ENCODE peak calls at places on chromosomes 2 and 18, in nine cellular contexts. One of them, this sample, is unnamed.

GRCh38 chr2:144449028-144449406 is 70.9 kb downstream of the ZEB2 start:
- DNase-seq in NCI-H345: no peak
- DNase-seq in AG20443: peak; percentile 48
- DNase-seq in heart left ventricle: peak; percentile 56
- DNase-seq in kidney epithelial cell: no peak
- DNase-seq in stimulated activated CD4-positive, alpha-beta T cell treated with anti-CD3 and anti-CD28 coated beads, TNF-alpha, amount 100 ng/mL, for 48 hours: no peak
- DNase-seq in fibroblast of lung: no peak
- DNase-seq in SK-MEL-5: no peak
- DNase-seq in WTC11: peak; percentile 57
- DNase-seq in this sample: no peak

GRCh38 chr18:7133181-7133580 is 15.6 kb upstream of the LAMA1 start:
- DNase-seq in NCI-H345: no peak
- DNase-seq in AG20443: no peak
- DNase-seq in heart left ventricle: no peak
- DNase-seq in kidney epithelial cell: no peak
- DNase-seq in stimulated activated CD4-positive, alpha-beta T cell treated with anti-CD3 and anti-CD28 coated beads, TNF-alpha, amount 100 ng/mL, for 48 hours: no peak
- DNase-seq in fibroblast of lung: peak; percentile 44
- DNase-seq in SK-MEL-5: peak; percentile 47
- DNase-seq in WTC11: no peak
- DNase-seq in this sample: no peak

GRCh38 chr18:44899832-44900231 is 219.1 kb downstream of the SETBP1 start:
- DNase-seq in NCI-H345: no peak
- DNase-seq in AG20443: no peak
- DNase-seq in heart left ventricle: no peak
- DNase-seq in kidney epithelial cell: no peak
- DNase-seq in stimulated activated CD4-positive, alpha-beta T cell treated with anti-CD3 and anti-CD28 coated beads, TNF-alpha, amount 100 ng/mL, for 48 hours: no peak
- DNase-seq in fibroblast of lung: no peak
- DNase-seq in SK-MEL-5: no peak
- DNase-seq in WTC11: no peak
- DNase-seq in this sample: no peak

GRCh38 chr18:68316636-68317035 is 398.3 kb downstream of the TMX3 start:
- DNase-seq in NCI-H345: peak; percentile 18
- DNase-seq in AG20443: peak; percentile 22
- DNase-seq in heart left ventricle: no peak
- DNase-seq in kidney epithelial cell: no peak
- DNase-seq in stimulated activated CD4-positive, alpha-beta T cell treated with anti-CD3 and anti-CD28 coated beads, TNF-alpha, amount 100 ng/mL, for 48 hours: no peak
- DNase-seq in fibroblast of lung: peak; percentile 38
- DNase-seq in SK-MEL-5: no peak
- DNase-seq in WTC11: no peak
- DNase-seq in this sample: no peak

GRCh38 chr2:25367296-25367695 is 25.6 kb upstream of the DNMT3A start:
- DNase-seq in NCI-H345: no peak
- DNase-seq in AG20443: no peak
- DNase-seq in heart left ventricle: peak; percentile 39
- DNase-seq in kidney epithelial cell: no peak
- DNase-seq in stimulated activated CD4-positive, alpha-beta T cell treated with anti-CD3 and anti-CD28 coated beads, TNF-alpha, amount 100 ng/mL, for 48 hours: no peak
- DNase-seq in fibroblast of lung: no peak
- DNase-seq in SK-MEL-5: no peak
- DNase-seq in WTC11: no peak
- DNase-seq in this sample: no peak

GRCh38 chr2:217858519-217859466 is 144.0 kb downstream of the TNS1 start:
- DNase-seq in NCI-H345: peak; percentile 40
- DNase-seq in AG20443: peak; percentile 93
- DNase-seq in heart left ventricle: peak; percentile 88
- DNase-seq in kidney epithelial cell: peak; percentile 47
- DNase-seq in stimulated activated CD4-positive, alpha-beta T cell treated with anti-CD3 and anti-CD28 coated beads, TNF-alpha, amount 100 ng/mL, for 48 hours: no peak
- DNase-seq in fibroblast of lung: peak; percentile 94
- DNase-seq in SK-MEL-5: no peak
- DNase-seq in WTC11: no peak
- DNase-seq in this sample: peak; percentile 32

GRCh38 chr2:234377761-234378341 is 119.0 kb downstream of the ARL4C start:
- DNase-seq in NCI-H345: no peak
- DNase-seq in AG20443: peak; percentile 83
- DNase-seq in heart left ventricle: no peak
- DNase-seq in kidney epithelial cell: peak; percentile 52
- DNase-seq in stimulated activated CD4-positive, alpha-beta T cell treated with anti-CD3 and anti-CD28 coated beads, TNF-alpha, amount 100 ng/mL, for 48 hours: no peak
- DNase-seq in fibroblast of lung: peak; percentile 91
- DNase-seq in SK-MEL-5: no peak
- DNase-seq in WTC11: no peak
- DNase-seq in this sample: no peak

GRCh38 chr18:79604205-79604912 is 75.2 kb upstream of the CTDP1 start:
- DNase-seq in NCI-H345: no peak
- DNase-seq in AG20443: no peak
- DNase-seq in heart left ventricle: no peak
- DNase-seq in kidney epithelial cell: no peak
- DNase-seq in stimulated activated CD4-positive, alpha-beta T cell treated with anti-CD3 and anti-CD28 coated beads, TNF-alpha, amount 100 ng/mL, for 48 hours: no peak
- DNase-seq in fibroblast of lung: no peak
- DNase-seq in SK-MEL-5: no peak
- DNase-seq in WTC11: no peak
- DNase-seq in this sample: no peak

GRCh38 chr2:83991992-83992391 is 467.1 kb downstream of the SUCLG1 start:
- DNase-seq in NCI-H345: no peak
- DNase-seq in AG20443: no peak
- DNase-seq in heart left ventricle: no peak
- DNase-seq in kidney epithelial cell: peak; percentile 5
- DNase-seq in stimulated activated CD4-positive, alpha-beta T cell treated with anti-CD3 and anti-CD28 coated beads, TNF-alpha, amount 100 ng/mL, for 48 hours: no peak
- DNase-seq in fibroblast of lung: no peak
- DNase-seq in SK-MEL-5: peak; percentile 56
- DNase-seq in WTC11: no peak
- DNase-seq in this sample: no peak

GRCh38 chr2:41489638-41490037 is 558.2 kb upstream of the PKDCC start:
- DNase-seq in NCI-H345: no peak
- DNase-seq in AG20443: no peak
- DNase-seq in heart left ventricle: no peak
- DNase-seq in kidney epithelial cell: no peak
- DNase-seq in stimulated activated CD4-positive, alpha-beta T cell treated with anti-CD3 and anti-CD28 coated beads, TNF-alpha, amount 100 ng/mL, for 48 hours: no peak
- DNase-seq in fibroblast of lung: no peak
- DNase-seq in SK-MEL-5: no peak
- DNase-seq in WTC11: no peak
- DNase-seq in this sample: no peak

GRCh38 chr2:34910018-34910417 is 1310.9 kb upstream of the FAM98A start:
- DNase-seq in NCI-H345: no peak
- DNase-seq in AG20443: no peak
- DNase-seq in heart left ventricle: no peak
- DNase-seq in kidney epithelial cell: no peak
- DNase-seq in stimulated activated CD4-positive, alpha-beta T cell treated with anti-CD3 and anti-CD28 coated beads, TNF-alpha, amount 100 ng/mL, for 48 hours: no peak
- DNase-seq in fibroblast of lung: no peak
- DNase-seq in SK-MEL-5: no peak
- DNase-seq in WTC11: no peak
- DNase-seq in this sample: no peak

GRCh38 chr18:74197705-74198341 is 49.5 kb downstream of the TIMM21 start:
- DNase-seq in NCI-H345: no peak
- DNase-seq in AG20443: no peak
- DNase-seq in heart left ventricle: no peak
- DNase-seq in kidney epithelial cell: no peak
- DNase-seq in stimulated activated CD4-positive, alpha-beta T cell treated with anti-CD3 and anti-CD28 coated beads, TNF-alpha, amount 100 ng/mL, for 48 hours: no peak
- DNase-seq in fibroblast of lung: no peak
- DNase-seq in SK-MEL-5: no peak
- DNase-seq in WTC11: no peak
- DNase-seq in this sample: peak; percentile 39

GRCh38 chr2:76391663-76392062 is 680.9 kb upstream of the GCFC2 start:
- DNase-seq in NCI-H345: peak; percentile 62
- DNase-seq in AG20443: no peak
- DNase-seq in heart left ventricle: no peak
- DNase-seq in kidney epithelial cell: no peak
- DNase-seq in stimulated activated CD4-positive, alpha-beta T cell treated with anti-CD3 and anti-CD28 coated beads, TNF-alpha, amount 100 ng/mL, for 48 hours: no peak
- DNase-seq in fibroblast of lung: no peak
- DNase-seq in SK-MEL-5: no peak
- DNase-seq in WTC11: no peak
- DNase-seq in this sample: no peak

GRCh38 chr2:69608109-69608508 is 35.4 kb downstream of the AAK1 start:
- DNase-seq in NCI-H345: no peak
- DNase-seq in AG20443: no peak
- DNase-seq in heart left ventricle: no peak
- DNase-seq in kidney epithelial cell: no peak
- DNase-seq in stimulated activated CD4-positive, alpha-beta T cell treated with anti-CD3 and anti-CD28 coated beads, TNF-alpha, amount 100 ng/mL, for 48 hours: no peak
- DNase-seq in fibroblast of lung: no peak
- DNase-seq in SK-MEL-5: no peak
- DNase-seq in WTC11: no peak
- DNase-seq in this sample: no peak

GRCh38 chr18:8063733-8064132 is 496.6 kb downstream of the PTPRM start:
- DNase-seq in NCI-H345: no peak
- DNase-seq in AG20443: no peak
- DNase-seq in heart left ventricle: no peak
- DNase-seq in kidney epithelial cell: no peak
- DNase-seq in stimulated activated CD4-positive, alpha-beta T cell treated with anti-CD3 and anti-CD28 coated beads, TNF-alpha, amount 100 ng/mL, for 48 hours: no peak
- DNase-seq in fibroblast of lung: no peak
- DNase-seq in SK-MEL-5: no peak
- DNase-seq in WTC11: no peak
- DNase-seq in this sample: no peak

GRCh38 chr2:98476192-98476868 is 31.7 kb downstream of the INPP4A start:
- DNase-seq in NCI-H345: peak; percentile 70
- DNase-seq in AG20443: no peak
- DNase-seq in heart left ventricle: no peak
- DNase-seq in kidney epithelial cell: no peak
- DNase-seq in stimulated activated CD4-positive, alpha-beta T cell treated with anti-CD3 and anti-CD28 coated beads, TNF-alpha, amount 100 ng/mL, for 48 hours: no peak
- DNase-seq in fibroblast of lung: no peak
- DNase-seq in SK-MEL-5: no peak
- DNase-seq in WTC11: no peak
- DNase-seq in this sample: peak; percentile 45

GRCh38 chr18:49617329-49617695 is 55.5 kb downstream of the LIPG start:
- DNase-seq in NCI-H345: no peak
- DNase-seq in AG20443: no peak
- DNase-seq in heart left ventricle: no peak
- DNase-seq in kidney epithelial cell: no peak
- DNase-seq in stimulated activated CD4-positive, alpha-beta T cell treated with anti-CD3 and anti-CD28 coated beads, TNF-alpha, amount 100 ng/mL, for 48 hours: no peak
- DNase-seq in fibroblast of lung: no peak
- DNase-seq in SK-MEL-5: no peak
- DNase-seq in WTC11: no peak
- DNase-seq in this sample: no peak

GRCh38 chr2:113910110-113910717 is 20.3 kb downstream of the ACTR3 start:
- DNase-seq in NCI-H345: no peak
- DNase-seq in AG20443: no peak
- DNase-seq in heart left ventricle: no peak
- DNase-seq in kidney epithelial cell: no peak
- DNase-seq in stimulated activated CD4-positive, alpha-beta T cell treated with anti-CD3 and anti-CD28 coated beads, TNF-alpha, amount 100 ng/mL, for 48 hours: peak; percentile 53
- DNase-seq in fibroblast of lung: no peak
- DNase-seq in SK-MEL-5: no peak
- DNase-seq in WTC11: no peak
- DNase-seq in this sample: no peak

GRCh38 chr2:234690569-234691225 is 193.8 kb upstream of the ARL4C start:
- DNase-seq in NCI-H345: peak; percentile 99
- DNase-seq in AG20443: no peak
- DNase-seq in heart left ventricle: no peak
- DNase-seq in kidney epithelial cell: no peak
- DNase-seq in stimulated activated CD4-positive, alpha-beta T cell treated with anti-CD3 and anti-CD28 coated beads, TNF-alpha, amount 100 ng/mL, for 48 hours: no peak
- DNase-seq in fibroblast of lung: peak; percentile 71
- DNase-seq in SK-MEL-5: no peak
- DNase-seq in WTC11: no peak
- DNase-seq in this sample: peak; percentile 98

GRCh38 chr2:222434204-222434603 is 9.9 kb downstream of the SGPP2 start:
- DNase-seq in NCI-H345: no peak
- DNase-seq in AG20443: no peak
- DNase-seq in heart left ventricle: no peak
- DNase-seq in kidney epithelial cell: no peak
- DNase-seq in stimulated activated CD4-positive, alpha-beta T cell treated with anti-CD3 and anti-CD28 coated beads, TNF-alpha, amount 100 ng/mL, for 48 hours: no peak
- DNase-seq in fibroblast of lung: no peak
- DNase-seq in SK-MEL-5: no peak
- DNase-seq in WTC11: no peak
- DNase-seq in this sample: no peak

GRCh38 chr18:65938592-65939372 is 188.0 kb downstream of the CDH7 start:
- DNase-seq in NCI-H345: peak; percentile 7
- DNase-seq in AG20443: no peak
- DNase-seq in heart left ventricle: no peak
- DNase-seq in kidney epithelial cell: no peak
- DNase-seq in stimulated activated CD4-positive, alpha-beta T cell treated with anti-CD3 and anti-CD28 coated beads, TNF-alpha, amount 100 ng/mL, for 48 hours: peak; percentile 0
- DNase-seq in fibroblast of lung: peak; percentile 31
- DNase-seq in SK-MEL-5: peak; percentile 86
- DNase-seq in WTC11: peak; percentile 64
- DNase-seq in this sample: no peak

GRCh38 chr2:1601471-1602358 is 142.6 kb downstream of the PXDN start:
- DNase-seq in NCI-H345: no peak
- DNase-seq in AG20443: no peak
- DNase-seq in heart left ventricle: no peak
- DNase-seq in kidney epithelial cell: no peak
- DNase-seq in stimulated activated CD4-positive, alpha-beta T cell treated with anti-CD3 and anti-CD28 coated beads, TNF-alpha, amount 100 ng/mL, for 48 hours: no peak
- DNase-seq in fibroblast of lung: peak; percentile 69
- DNase-seq in SK-MEL-5: no peak
- DNase-seq in WTC11: no peak
- DNase-seq in this sample: no peak

GRCh38 chr2:144648837-144649485 is 129.0 kb upstream of the ZEB2 start:
- DNase-seq in NCI-H345: no peak
- DNase-seq in AG20443: no peak
- DNase-seq in heart left ventricle: no peak
- DNase-seq in kidney epithelial cell: no peak
- DNase-seq in stimulated activated CD4-positive, alpha-beta T cell treated with anti-CD3 and anti-CD28 coated beads, TNF-alpha, amount 100 ng/mL, for 48 hours: no peak
- DNase-seq in fibroblast of lung: no peak
- DNase-seq in SK-MEL-5: no peak
- DNase-seq in WTC11: peak; percentile 24
- DNase-seq in this sample: no peak

GRCh38 chr18:62678847-62679535 is 36.4 kb upstream of the PHLPP1 start:
- DNase-seq in NCI-H345: peak; percentile 58
- DNase-seq in AG20443: no peak
- DNase-seq in heart left ventricle: no peak
- DNase-seq in kidney epithelial cell: no peak
- DNase-seq in stimulated activated CD4-positive, alpha-beta T cell treated with anti-CD3 and anti-CD28 coated beads, TNF-alpha, amount 100 ng/mL, for 48 hours: no peak
- DNase-seq in fibroblast of lung: no peak
- DNase-seq in SK-MEL-5: no peak
- DNase-seq in WTC11: peak; percentile 19
- DNase-seq in this sample: no peak

GRCh38 chr2:181268174-181268867 is 188.9 kb upstream of the ITGA4 start:
- DNase-seq in NCI-H345: no peak
- DNase-seq in AG20443: no peak
- DNase-seq in heart left ventricle: no peak
- DNase-seq in kidney epithelial cell: no peak
- DNase-seq in stimulated activated CD4-positive, alpha-beta T cell treated with anti-CD3 and anti-CD28 coated beads, TNF-alpha, amount 100 ng/mL, for 48 hours: no peak
- DNase-seq in fibroblast of lung: no peak
- DNase-seq in SK-MEL-5: no peak
- DNase-seq in WTC11: no peak
- DNase-seq in this sample: no peak

GRCh38 chr2:98158305-98158704 is 71.3 kb downstream of the VWA3B start:
- DNase-seq in NCI-H345: no peak
- DNase-seq in AG20443: no peak
- DNase-seq in heart left ventricle: no peak
- DNase-seq in kidney epithelial cell: no peak
- DNase-seq in stimulated activated CD4-positive, alpha-beta T cell treated with anti-CD3 and anti-CD28 coated beads, TNF-alpha, amount 100 ng/mL, for 48 hours: no peak
- DNase-seq in fibroblast of lung: no peak
- DNase-seq in SK-MEL-5: no peak
- DNase-seq in WTC11: no peak
- DNase-seq in this sample: no peak

GRCh38 chr2:206996556-206997065 is 57.3 kb downstream of the CPO start:
- DNase-seq in NCI-H345: no peak
- DNase-seq in AG20443: no peak
- DNase-seq in heart left ventricle: no peak
- DNase-seq in kidney epithelial cell: no peak
- DNase-seq in stimulated activated CD4-positive, alpha-beta T cell treated with anti-CD3 and anti-CD28 coated beads, TNF-alpha, amount 100 ng/mL, for 48 hours: no peak
- DNase-seq in fibroblast of lung: no peak
- DNase-seq in SK-MEL-5: no peak
- DNase-seq in WTC11: no peak
- DNase-seq in this sample: no peak

GRCh38 chr2:207227062-207227748 is 61.5 kb upstream of the KLF7 start:
- DNase-seq in NCI-H345: no peak
- DNase-seq in AG20443: no peak
- DNase-seq in heart left ventricle: peak; percentile 52
- DNase-seq in kidney epithelial cell: peak; percentile 70
- DNase-seq in stimulated activated CD4-positive, alpha-beta T cell treated with anti-CD3 and anti-CD28 coated beads, TNF-alpha, amount 100 ng/mL, for 48 hours: no peak
- DNase-seq in fibroblast of lung: peak; percentile 65
- DNase-seq in SK-MEL-5: no peak
- DNase-seq in WTC11: peak; percentile 71
- DNase-seq in this sample: no peak

GRCh38 chr2:146927080-146927714 is 917.6 kb upstream of the ACVR2A start:
- DNase-seq in NCI-H345: peak; percentile 48
- DNase-seq in AG20443: peak; percentile 84
- DNase-seq in heart left ventricle: no peak
- DNase-seq in kidney epithelial cell: peak; percentile 10
- DNase-seq in stimulated activated CD4-positive, alpha-beta T cell treated with anti-CD3 and anti-CD28 coated beads, TNF-alpha, amount 100 ng/mL, for 48 hours: no peak
- DNase-seq in fibroblast of lung: peak; percentile 85
- DNase-seq in SK-MEL-5: peak; percentile 66
- DNase-seq in WTC11: peak; percentile 71
- DNase-seq in this sample: peak; percentile 56

GRCh38 chr18:58862851-58863538 is 1.7 kb upstream of the ZNF532 start:
- DNase-seq in NCI-H345: peak; percentile 58
- DNase-seq in AG20443: peak; percentile 54
- DNase-seq in heart left ventricle: peak; percentile 68
- DNase-seq in kidney epithelial cell: no peak
- DNase-seq in stimulated activated CD4-positive, alpha-beta T cell treated with anti-CD3 and anti-CD28 coated beads, TNF-alpha, amount 100 ng/mL, for 48 hours: no peak
- DNase-seq in fibroblast of lung: peak; percentile 69
- DNase-seq in SK-MEL-5: no peak
- DNase-seq in WTC11: no peak
- DNase-seq in this sample: no peak

GRCh38 chr2:12008425-12009061 is 262.1 kb downstream of the LPIN1 start:
- DNase-seq in NCI-H345: no peak
- DNase-seq in AG20443: no peak
- DNase-seq in heart left ventricle: no peak
- DNase-seq in kidney epithelial cell: no peak
- DNase-seq in stimulated activated CD4-positive, alpha-beta T cell treated with anti-CD3 and anti-CD28 coated beads, TNF-alpha, amount 100 ng/mL, for 48 hours: no peak
- DNase-seq in fibroblast of lung: peak; percentile 57
- DNase-seq in SK-MEL-5: no peak
- DNase-seq in WTC11: no peak
- DNase-seq in this sample: no peak

This sample was measured in DMS153.